ENCODE peak calls at places on chromosomes 5 and 9, in four cellular contexts. One of them, this sample, is unnamed.

GRCh38 chr9:78666818-78667429 is 370.0 kb downstream of the PSAT1 start:
- DNase-seq in CD8-positive, alpha-beta T cell: no peak
- DNase-seq in AML-193: no peak
- DNase-seq in activated B cell treated with CpG ODN at 0.5 μM for 24 hours: no peak
- DNase-seq in this sample: no peak

GRCh38 chr9:128077847-128078503 is 9.9 kb downstream of the SLC25A25 start:
- DNase-seq in AML-193: no peak
- DNase-seq in activated B cell treated with CpG ODN at 0.5 μM for 24 hours: no peak
- DNase-seq in CD8-positive, alpha-beta T cell: no peak
- DNase-seq in this sample: no peak

GRCh38 chr9:128370367-128370751 is 815 bp upstream of the URM1 start:
- DNase-seq in activated B cell treated with CpG ODN at 0.5 μM for 24 hours: no peak
- DNase-seq in CD8-positive, alpha-beta T cell: no peak
- DNase-seq in AML-193: no peak
- DNase-seq in this sample: no peak

GRCh38 chr5:139014726-139015125 is 139.6 kb upstream of the LRRTM2 start:
- DNase-seq in AML-193: no peak
- DNase-seq in activated B cell treated with CpG ODN at 0.5 μM for 24 hours: no peak
- DNase-seq in CD8-positive, alpha-beta T cell: no peak
- DNase-seq in this sample: no peak

GRCh38 chr5:131363811-131364506 is 100.1 kb downstream of the CDC42SE2 start:
- DNase-seq in AML-193: no peak
- DNase-seq in activated B cell treated with CpG ODN at 0.5 μM for 24 hours: no peak
- DNase-seq in CD8-positive, alpha-beta T cell: no peak
- DNase-seq in this sample: no peak

GRCh38 chr5:180605554-180606214 is 14.4 kb upstream of the SCGB3A1 start:
- DNase-seq in activated B cell treated with CpG ODN at 0.5 μM for 24 hours: no peak
- DNase-seq in AML-193: peak
- DNase-seq in CD8-positive, alpha-beta T cell: peak
- DNase-seq in this sample: peak

GRCh38 chr5:141733198-141733597 is 51.2 kb upstream of the ARAP3 start:
- DNase-seq in activated B cell treated with CpG ODN at 0.5 μM for 24 hours: no peak
- DNase-seq in CD8-positive, alpha-beta T cell: no peak
- DNase-seq in AML-193: no peak
- DNase-seq in this sample: no peak

GRCh38 chr9:138025908-138026307 is 148.3 kb downstream of the CACNA1B start:
- DNase-seq in AML-193: no peak
- DNase-seq in activated B cell treated with CpG ODN at 0.5 μM for 24 hours: peak
- DNase-seq in CD8-positive, alpha-beta T cell: no peak
- DNase-seq in this sample: no peak

GRCh38 chr5:114325552-114325951 is 36.3 kb upstream of the KCNN2 start:
- DNase-seq in CD8-positive, alpha-beta T cell: no peak
- DNase-seq in activated B cell treated with CpG ODN at 0.5 μM for 24 hours: no peak
- DNase-seq in AML-193: no peak
- DNase-seq in this sample: no peak

GRCh38 chr9:488448-488847 is 273.8 kb downstream of the DOCK8 start:
- DNase-seq in activated B cell treated with CpG ODN at 0.5 μM for 24 hours: no peak
- DNase-seq in CD8-positive, alpha-beta T cell: no peak
- DNase-seq in AML-193: no peak
- DNase-seq in this sample: no peak

GRCh38 chr9:127489471-127490115 is 38.3 kb downstream of the LRSAM1 start:
- DNase-seq in AML-193: no peak
- DNase-seq in CD8-positive, alpha-beta T cell: no peak
- DNase-seq in activated B cell treated with CpG ODN at 0.5 μM for 24 hours: no peak
- DNase-seq in this sample: no peak

GRCh38 chr5:91521313-91521712 is 138.2 kb upstream of the ARRDC3 start:
- DNase-seq in activated B cell treated with CpG ODN at 0.5 μM for 24 hours: no peak
- DNase-seq in AML-193: no peak
- DNase-seq in CD8-positive, alpha-beta T cell: no peak
- DNase-seq in this sample: no peak

GRCh38 chr9:36325081-36325828 is 67.0 kb upstream of the GNE start:
- DNase-seq in CD8-positive, alpha-beta T cell: no peak
- DNase-seq in activated B cell treated with CpG ODN at 0.5 μM for 24 hours: no peak
- DNase-seq in AML-193: no peak
- DNase-seq in this sample: no peak

GRCh38 chr5:127934791-127935256 is 148.7 kb upstream of the SLC12A2 start:
- DNase-seq in AML-193: no peak
- DNase-seq in CD8-positive, alpha-beta T cell: no peak
- DNase-seq in activated B cell treated with CpG ODN at 0.5 μM for 24 hours: no peak
- DNase-seq in this sample: no peak

GRCh38 chr9:33800886-33801285 is 5.5 kb downstream of the PRSS3 start:
- DNase-seq in activated B cell treated with CpG ODN at 0.5 μM for 24 hours: no peak
- DNase-seq in AML-193: no peak
- DNase-seq in CD8-positive, alpha-beta T cell: no peak
- DNase-seq in this sample: no peak

GRCh38 chr5:155082401-155082800 is 68.8 kb downstream of the KIF4B start:
- DNase-seq in CD8-positive, alpha-beta T cell: no peak
- DNase-seq in activated B cell treated with CpG ODN at 0.5 μM for 24 hours: no peak
- DNase-seq in AML-193: no peak
- DNase-seq in this sample: no peak

GRCh38 chr9:37969130-37969529 is 65.2 kb upstream of the SLC25A51 start:
- DNase-seq in AML-193: no peak
- DNase-seq in CD8-positive, alpha-beta T cell: no peak
- DNase-seq in activated B cell treated with CpG ODN at 0.5 μM for 24 hours: no peak
- DNase-seq in this sample: no peak

GRCh38 chr9:98365227-98365669 is 109.8 kb upstream of the TBC1D2 start:
- DNase-seq in CD8-positive, alpha-beta T cell: no peak
- DNase-seq in activated B cell treated with CpG ODN at 0.5 μM for 24 hours: no peak
- DNase-seq in AML-193: no peak
- DNase-seq in this sample: no peak

GRCh38 chr9:70229026-70229425 is 29.8 kb upstream of the SMC5 start:
- DNase-seq in AML-193: no peak
- DNase-seq in CD8-positive, alpha-beta T cell: no peak
- DNase-seq in activated B cell treated with CpG ODN at 0.5 μM for 24 hours: no peak
- DNase-seq in this sample: no peak

GRCh38 chr9:93009337-93010015 is 49.0 kb upstream of the SUSD3 start:
- DNase-seq in AML-193: no peak
- DNase-seq in CD8-positive, alpha-beta T cell: peak
- DNase-seq in activated B cell treated with CpG ODN at 0.5 μM for 24 hours: no peak
- DNase-seq in this sample: no peak

GRCh38 chr5:151026674-151027073 is 6.3 kb downstream of the GPX3 start:
- DNase-seq in activated B cell treated with CpG ODN at 0.5 μM for 24 hours: no peak
- DNase-seq in AML-193: no peak
- DNase-seq in CD8-positive, alpha-beta T cell: no peak
- DNase-seq in this sample: no peak

GRCh38 chr9:14993061-14993800 is 83.0 kb upstream of the FREM1 start:
- DNase-seq in CD8-positive, alpha-beta T cell: no peak
- DNase-seq in activated B cell treated with CpG ODN at 0.5 μM for 24 hours: no peak
- DNase-seq in AML-193: peak
- DNase-seq in this sample: peak

GRCh38 chr5:91419136-91419535 is 36.0 kb upstream of the ARRDC3 start:
- DNase-seq in AML-193: no peak
- DNase-seq in CD8-positive, alpha-beta T cell: no peak
- DNase-seq in activated B cell treated with CpG ODN at 0.5 μM for 24 hours: no peak
- DNase-seq in this sample: no peak

GRCh38 chr5:150436141-150436680 is 13.3 kb downstream of the RPS14 start:
- DNase-seq in AML-193: peak
- DNase-seq in activated B cell treated with CpG ODN at 0.5 μM for 24 hours: peak
- DNase-seq in CD8-positive, alpha-beta T cell: peak
- DNase-seq in this sample: peak

GRCh38 chr5:140608730-140609520 is 24.1 kb downstream of the CD14 start:
- DNase-seq in activated B cell treated with CpG ODN at 0.5 μM for 24 hours: no peak
- DNase-seq in AML-193: peak
- DNase-seq in CD8-positive, alpha-beta T cell: no peak
- DNase-seq in this sample: no peak

GRCh38 chr9:14314424-14314928 is 535 bp upstream of the NFIB start:
- DNase-seq in activated B cell treated with CpG ODN at 0.5 μM for 24 hours: no peak
- DNase-seq in CD8-positive, alpha-beta T cell: no peak
- DNase-seq in AML-193: no peak
- DNase-seq in this sample: no peak